ENCODE peak calls at places on chromosomes 7 and 10, in four cellular contexts. One of them, this sample, is unnamed.
A peak's percentile ranks its signal among the peaks of the same experiment; 100 is the strongest.

GRCh38 chr7:3277604-3278572 is 23.2 kb upstream of the SDK1 start:
- DNase-seq in NCI-H774: no peak
- DNase-seq in CD8-positive, alpha-beta memory T cell: no peak
- DNase-seq in amniotic stem cell: no peak
- DNase-seq in this sample: no peak

GRCh38 chr10:52443419-52444388 is 129.6 kb downstream of the DKK1 start:
- DNase-seq in NCI-H774: no peak
- DNase-seq in CD8-positive, alpha-beta memory T cell: no peak
- DNase-seq in amniotic stem cell: no peak
- DNase-seq in this sample: no peak

GRCh38 chr7:98215561-98216495 is 4.6 kb downstream of the BHLHA15 start:
- DNase-seq in NCI-H774: peak; percentile 3
- DNase-seq in CD8-positive, alpha-beta memory T cell: no peak
- DNase-seq in amniotic stem cell: no peak
- DNase-seq in this sample: no peak

GRCh38 chr7:927031-927671 is 27.3 kb downstream of the ADAP1 start:
- DNase-seq in NCI-H774: no peak
- DNase-seq in CD8-positive, alpha-beta memory T cell: peak; percentile 1
- DNase-seq in amniotic stem cell: no peak
- DNase-seq in this sample: no peak

GRCh38 chr7:98238976-98239375 is 13.1 kb downstream of the TECPR1 start:
- DNase-seq in NCI-H774: no peak
- DNase-seq in CD8-positive, alpha-beta memory T cell: no peak
- DNase-seq in amniotic stem cell: no peak
- DNase-seq in this sample: no peak

GRCh38 chr10:52082307-52082706 is 231.8 kb upstream of the DKK1 start:
- DNase-seq in NCI-H774: no peak
- DNase-seq in CD8-positive, alpha-beta memory T cell: no peak
- DNase-seq in amniotic stem cell: no peak
- DNase-seq in this sample: no peak

GRCh38 chr7:20030915-20031362 is 186.2 kb downstream of the MACC1 start:
- DNase-seq in NCI-H774: no peak
- DNase-seq in CD8-positive, alpha-beta memory T cell: no peak
- DNase-seq in amniotic stem cell: no peak
- DNase-seq in this sample: no peak

GRCh38 chr10:129761981-129762956 is 201.8 kb downstream of the EBF3 start:
- DNase-seq in NCI-H774: no peak
- DNase-seq in CD8-positive, alpha-beta memory T cell: no peak
- DNase-seq in amniotic stem cell: no peak
- DNase-seq in this sample: no peak

GRCh38 chr10:70357447-70358035 is 24.9 kb downstream of the LRRC20 start:
- DNase-seq in NCI-H774: no peak
- DNase-seq in CD8-positive, alpha-beta memory T cell: no peak
- DNase-seq in amniotic stem cell: no peak
- DNase-seq in this sample: no peak

GRCh38 chr7:138095972-138096935 is 20.0 kb downstream of the AKR1D1 start:
- DNase-seq in NCI-H774: no peak
- DNase-seq in CD8-positive, alpha-beta memory T cell: no peak
- DNase-seq in amniotic stem cell: no peak
- DNase-seq in this sample: no peak

GRCh38 chr7:94642838-94643653 is 12.9 kb downstream of the SGCE start:
- DNase-seq in NCI-H774: no peak
- DNase-seq in CD8-positive, alpha-beta memory T cell: no peak
- DNase-seq in amniotic stem cell: no peak
- DNase-seq in this sample: no peak

GRCh38 chr10:68759223-68759863 is 38.3 kb downstream of the CCAR1 start:
- DNase-seq in NCI-H774: no peak
- DNase-seq in CD8-positive, alpha-beta memory T cell: no peak
- DNase-seq in amniotic stem cell: no peak
- DNase-seq in this sample: no peak

GRCh38 chr10:113822174-113822573 is 31.7 kb downstream of the DCLRE1A start:
- DNase-seq in NCI-H774: no peak
- DNase-seq in CD8-positive, alpha-beta memory T cell: no peak
- DNase-seq in amniotic stem cell: no peak
- DNase-seq in this sample: no peak

GRCh38 chr7:42017356-42017986 is 219.5 kb downstream of the GLI3 start:
- DNase-seq in NCI-H774: no peak
- DNase-seq in CD8-positive, alpha-beta memory T cell: no peak
- DNase-seq in amniotic stem cell: no peak
- DNase-seq in this sample: no peak

GRCh38 chr10:37754538-37755323 is 102.7 kb downstream of the ZNF248 start:
- DNase-seq in NCI-H774: no peak
- DNase-seq in CD8-positive, alpha-beta memory T cell: no peak
- DNase-seq in amniotic stem cell: no peak
- DNase-seq in this sample: no peak

GRCh38 chr10:132185601-132186487 is 904 bp upstream of the DPYSL4 start:
- DNase-seq in NCI-H774: peak; percentile 47
- DNase-seq in CD8-positive, alpha-beta memory T cell: peak; percentile 25
- DNase-seq in amniotic stem cell: no peak
- DNase-seq in this sample: peak; percentile 23

GRCh38 chr10:126935263-126935946 is 30.2 kb downstream of the DOCK1 start:
- DNase-seq in NCI-H774: no peak
- DNase-seq in CD8-positive, alpha-beta memory T cell: no peak
- DNase-seq in amniotic stem cell: no peak
- DNase-seq in this sample: no peak

GRCh38 chr7:38051311-38051710 is 126.7 kb upstream of the STARD3NL start:
- DNase-seq in NCI-H774: no peak
- DNase-seq in CD8-positive, alpha-beta memory T cell: no peak
- DNase-seq in amniotic stem cell: no peak
- DNase-seq in this sample: no peak

GRCh38 chr10:31686566-31686965 is 242.1 kb downstream of the ARHGAP12 start:
- DNase-seq in NCI-H774: no peak
- DNase-seq in CD8-positive, alpha-beta memory T cell: no peak
- DNase-seq in amniotic stem cell: no peak
- DNase-seq in this sample: no peak

GRCh38 chr10:132257271-132257670 is 50.5 kb downstream of the STK32C start:
- DNase-seq in NCI-H774: no peak
- DNase-seq in CD8-positive, alpha-beta memory T cell: no peak
- DNase-seq in amniotic stem cell: no peak
- DNase-seq in this sample: no peak

GRCh38 chr7:91455411-91455810 is 191.2 kb downstream of the FZD1 start:
- DNase-seq in NCI-H774: no peak
- DNase-seq in CD8-positive, alpha-beta memory T cell: no peak
- DNase-seq in amniotic stem cell: no peak
- DNase-seq in this sample: no peak

GRCh38 chr10:17507538-17507937 is 53.1 kb upstream of the ST8SIA6 start:
- DNase-seq in NCI-H774: no peak
- DNase-seq in CD8-positive, alpha-beta memory T cell: no peak
- DNase-seq in amniotic stem cell: no peak
- DNase-seq in this sample: no peak

GRCh38 chr10:86964847-86965190 is 3.5 kb upstream of the ADIRF start:
- DNase-seq in NCI-H774: no peak
- DNase-seq in CD8-positive, alpha-beta memory T cell: no peak
- DNase-seq in amniotic stem cell: no peak
- DNase-seq in this sample: no peak

GRCh38 chr7:23093546-23093945 is 12.0 kb upstream of the KLHL7 start:
- DNase-seq in NCI-H774: no peak
- DNase-seq in CD8-positive, alpha-beta memory T cell: no peak
- DNase-seq in amniotic stem cell: no peak
- DNase-seq in this sample: no peak

This sample was measured in T-helper 22 cell.